ENCODE peak calls at places on chromosome 13, in eight cellular contexts. F, X, J, D, K, H, P and W are unnamed samples.

GRCh38 chr13:65553328-65553727 is 1676.8 kb downstream of the PCDH9 start:
- DNase-seq in H (no peak), K (no peak), P (no peak), X (no peak), J (no peak), F (no peak), D (no peak), W (no peak)

GRCh38 chr13:66344770-66345367 is 885.3 kb downstream of the PCDH9 start:
- DNase-seq in X (no peak), H (no peak), K (no peak), D (no peak), P (no peak), J (no peak), F (no peak), W (no peak)

GRCh38 chr13:30551194-30551593 is 66.5 kb upstream of the USPL1 start:
- DNase-seq in F (peak; percentile 34), D (peak; percentile 57), K (peak; percentile 43), H (peak; percentile 30), J (peak; percentile 72), X (peak; percentile 11), P (no peak), W (no peak)

GRCh38 chr13:38514575-38514974 is 164.9 kb downstream of the UFM1 start:
- DNase-seq in P (no peak), F (no peak), D (no peak), K (no peak), J (no peak), X (no peak), H (no peak), W (no peak)

GRCh38 chr13:112908342-112908741 is 60.7 kb upstream of the MCF2L start:
- DNase-seq in H (no peak), F (no peak), X (no peak), D (no peak), K (no peak), J (no peak), P (no peak), W (no peak)

GRCh38 chr13:112653821-112654220 is 36.0 kb upstream of the ATP11A start:
- DNase-seq in F (no peak), D (no peak), X (no peak), J (no peak), K (no peak), P (no peak), H (no peak), W (no peak)

GRCh38 chr13:75963318-75963717 is 327.2 kb downstream of the LMO7 start:
- DNase-seq in X (no peak), J (peak; percentile 79), F (no peak), D (no peak), H (no peak), K (no peak), P (no peak), W (no peak)

GRCh38 chr13:99501952-99502310 is 659 bp downstream of the TM9SF2 start:
- DNase-seq in J (peak; percentile 61), F (peak; percentile 53), D (no peak), K (no peak), H (no peak), P (no peak), X (no peak), W (peak; percentile 10)

GRCh38 chr13:77981191-77981925 is 62.7 kb upstream of the EDNRB start:
- DNase-seq in H (no peak), J (no peak), K (no peak), P (no peak), D (no peak), F (peak; percentile 37), X (no peak), W (no peak)

GRCh38 chr13:90640976-90641375 is 706.5 kb upstream of the MIR17HG start:
- DNase-seq in H (no peak), J (no peak), P (no peak), K (peak; percentile 53), F (no peak), X (no peak), D (no peak), W (no peak)

GRCh38 chr13:66693656-66694055 is 536.5 kb downstream of the PCDH9 start:
- DNase-seq in H (no peak), P (no peak), K (no peak), X (no peak), F (no peak), J (no peak), D (no peak), W (no peak)

GRCh38 chr13:20546559-20546958 is 20.4 kb upstream of the IFT88 start:
- DNase-seq in F (no peak), D (no peak), P (no peak), K (no peak), X (no peak), H (no peak), J (no peak), W (no peak)

GRCh38 chr13:112143046-112143752 is 76.2 kb downstream of the SOX1 start:
- DNase-seq in H (no peak), P (no peak), J (no peak), X (no peak), K (no peak), D (no peak), F (no peak), W (no peak)

GRCh38 chr13:41746259-41746658 is 214.7 kb downstream of the VWA8 start:
- DNase-seq in P (no peak), D (no peak), K (peak; percentile 73), H (no peak), X (peak; percentile 62), J (no peak), F (no peak), W (no peak)

GRCh38 chr13:45623516-45624090 is 8.1 kb upstream of the ERICH6B start:
- DNase-seq in K (peak; percentile 36), J (peak; percentile 16), H (peak; percentile 44), P (no peak), D (peak; percentile 11), X (peak; percentile 9), F (peak; percentile 40), W (no peak)

GRCh38 chr13:99464441-99464949 is 36.8 kb upstream of the TM9SF2 start:
- DNase-seq in F (no peak), X (peak; percentile 28), H (no peak), J (no peak), K (peak; percentile 47), D (peak; percentile 44), P (no peak), W (peak; percentile 47)

GRCh38 chr13:29595380-29596063 is at the start of gene SLC7A1:
- DNase-seq in J (peak; percentile 89), D (peak; percentile 87), X (peak; percentile 88), H (peak; percentile 90), F (peak; percentile 89), K (peak; percentile 93), P (peak; percentile 84), W (peak; percentile 78)

GRCh38 chr13:69551193-69551592 is 556.4 kb upstream of the ATXN8OS start:
- DNase-seq in F (no peak), P (no peak), X (no peak), D (no peak), H (no peak), J (no peak), K (no peak), W (no peak)

GRCh38 chr13:59527500-59527899 is 636.2 kb downstream of the DIAPH3 start:
- DNase-seq in P (no peak), J (no peak), D (no peak), F (no peak), K (no peak), H (no peak), X (no peak), W (no peak)

GRCh38 chr13:59464926-59465325 is 698.8 kb downstream of the DIAPH3 start:
- DNase-seq in H (no peak), F (peak; percentile 70), J (no peak), K (no peak), X (no peak), P (no peak), D (no peak), W (no peak)

GRCh38 chr13:51292000-51292550 is 47.4 kb upstream of the SERPINE3 start:
- DNase-seq in X (no peak), K (peak; percentile 10), D (no peak), F (no peak), P (no peak), H (no peak), J (no peak), W (no peak)

GRCh38 chr13:113544896-113545295 is 39.7 kb upstream of the TFDP1 start:
- DNase-seq in F (no peak), P (no peak), H (no peak), J (no peak), X (no peak), K (no peak), D (no peak), W (no peak)

GRCh38 chr13:114017028-114017630 is 43.3 kb upstream of the C13orf46 start:
- DNase-seq in H (no peak), J (no peak), K (peak; percentile 41), F (no peak), D (no peak), P (peak; percentile 68), X (no peak), W (no peak)

GRCh38 chr13:112134150-112135075 is 67.5 kb downstream of the SOX1 start:
- DNase-seq in K (no peak), X (no peak), F (no peak), H (no peak), J (no peak), D (no peak), P (no peak), W (no peak)

GRCh38 chr13:101979825-101980224 is 422.0 kb downstream of the FGF14 start:
- DNase-seq in F (no peak), J (no peak), X (no peak), D (no peak), P (no peak), K (no peak), H (peak; percentile 6), W (no peak)

GRCh38 chr13:111657013-111657412 is 336.6 kb downstream of the TEX29 start:
- DNase-seq in X (no peak), F (no peak), D (no peak), H (no peak), K (no peak), J (no peak), P (no peak), W (no peak)